ENCODE peak calls at places on chromosomes 12 and 14, in four cellular contexts. One of them, this sample, is unnamed.

GRCh38 chr12:19954163-19954562 is 414.2 kb upstream of the PDE3A start:
- DNase-seq in aorta: no peak
- DNase-seq in heart right ventricle: peak; percentile 13
- DNase-seq in astrocyte of the spinal cord: no peak
- DNase-seq in this sample: no peak

GRCh38 chr14:53517276-53517960 is 364.3 kb upstream of the DDHD1 start:
- DNase-seq in astrocyte of the spinal cord: peak; percentile 75
- DNase-seq in aorta: no peak
- DNase-seq in heart right ventricle: no peak
- DNase-seq in this sample: no peak

GRCh38 chr14:33016611-33017010 is 77.9 kb downstream of the NPAS3 start:
- DNase-seq in astrocyte of the spinal cord: no peak
- DNase-seq in heart right ventricle: no peak
- DNase-seq in aorta: no peak
- DNase-seq in this sample: no peak

GRCh38 chr14:43475762-43476161 is 1031.3 kb downstream of the FSCB start:
- DNase-seq in aorta: no peak
- DNase-seq in astrocyte of the spinal cord: no peak
- DNase-seq in heart right ventricle: no peak
- DNase-seq in this sample: no peak

GRCh38 chr12:132614861-132615578 is 3.6 kb upstream of the P2RX2 start:
- DNase-seq in heart right ventricle: peak; percentile 83
- DNase-seq in astrocyte of the spinal cord: peak; percentile 82
- DNase-seq in aorta: peak; percentile 86
- DNase-seq in this sample: peak; percentile 90

GRCh38 chr12:78146365-78146772 is 315.7 kb downstream of the NAV3 start:
- DNase-seq in heart right ventricle: no peak
- DNase-seq in aorta: no peak
- DNase-seq in astrocyte of the spinal cord: peak; percentile 58
- DNase-seq in this sample: peak; percentile 56

GRCh38 chr14:102058146-102058545 is 28.7 kb downstream of the HSP90AA1 start:
- DNase-seq in astrocyte of the spinal cord: no peak
- DNase-seq in heart right ventricle: no peak
- DNase-seq in aorta: no peak
- DNase-seq in this sample: no peak

GRCh38 chr14:39251547-39251946 is 17.8 kb downstream of the MIA2 start:
- DNase-seq in astrocyte of the spinal cord: no peak
- DNase-seq in aorta: no peak
- DNase-seq in heart right ventricle: no peak
- DNase-seq in this sample: no peak

GRCh38 chr14:82537831-82538230 is 1004.2 kb upstream of the SEL1L start:
- DNase-seq in heart right ventricle: no peak
- DNase-seq in aorta: no peak
- DNase-seq in astrocyte of the spinal cord: no peak
- DNase-seq in this sample: no peak

GRCh38 chr14:69288001-69288771 is 28.2 kb downstream of the GALNT16 start:
- DNase-seq in aorta: no peak
- DNase-seq in astrocyte of the spinal cord: peak; percentile 90
- DNase-seq in heart right ventricle: peak; percentile 65
- DNase-seq in this sample: no peak

GRCh38 chr12:93526786-93527428 is 45.6 kb upstream of the SOCS2 start:
- DNase-seq in heart right ventricle: no peak
- DNase-seq in astrocyte of the spinal cord: peak; percentile 91
- DNase-seq in aorta: no peak
- DNase-seq in this sample: no peak

GRCh38 chr12:98896938-98897337 is 251.8 kb downstream of the APAF1 start:
- DNase-seq in heart right ventricle: no peak
- DNase-seq in astrocyte of the spinal cord: peak; percentile 45
- DNase-seq in aorta: no peak
- DNase-seq in this sample: peak; percentile 40

GRCh38 chr12:64181504-64182291 is 40.4 kb downstream of the KICS2 start:
- DNase-seq in heart right ventricle: peak; percentile 58
- DNase-seq in aorta: peak; percentile 50
- DNase-seq in astrocyte of the spinal cord: peak; percentile 97
- DNase-seq in this sample: peak; percentile 30

GRCh38 chr12:103455020-103455763 is 40.6 kb downstream of the C12orf42 start:
- DNase-seq in aorta: no peak
- DNase-seq in astrocyte of the spinal cord: no peak
- DNase-seq in heart right ventricle: no peak
- DNase-seq in this sample: peak; percentile 76

GRCh38 chr12:121939190-121939589 is 20.8 kb downstream of the CFAP251 start:
- DNase-seq in heart right ventricle: no peak
- DNase-seq in astrocyte of the spinal cord: no peak
- DNase-seq in aorta: no peak
- DNase-seq in this sample: no peak

GRCh38 chr12:14960548-14961465 is 594 bp downstream of the ARHGDIB start:
- DNase-seq in aorta: peak; percentile 60
- DNase-seq in astrocyte of the spinal cord: peak; percentile 32
- DNase-seq in heart right ventricle: peak; percentile 60
- DNase-seq in this sample: peak; percentile 86

GRCh38 chr12:7695159-7695930 is at the start of gene GDF3:
- DNase-seq in aorta: peak; percentile 53
- DNase-seq in astrocyte of the spinal cord: peak; percentile 1
- DNase-seq in heart right ventricle: peak; percentile 34
- DNase-seq in this sample: no peak

GRCh38 chr12:86134571-86134970 is 121.6 kb downstream of the MGAT4C start:
- DNase-seq in astrocyte of the spinal cord: peak; percentile 16
- DNase-seq in heart right ventricle: no peak
- DNase-seq in aorta: no peak
- DNase-seq in this sample: no peak

GRCh38 chr14:96409701-96410100 is 17.8 kb downstream of the AK7 start:
- DNase-seq in aorta: no peak
- DNase-seq in heart right ventricle: no peak
- DNase-seq in astrocyte of the spinal cord: peak; percentile 44
- DNase-seq in this sample: no peak

GRCh38 chr12:4046150-4046845 is 173.1 kb upstream of the PARP11 start:
- DNase-seq in heart right ventricle: no peak
- DNase-seq in aorta: no peak
- DNase-seq in astrocyte of the spinal cord: no peak
- DNase-seq in this sample: no peak
- H3K4me3 ChIP-seq in heart right ventricle: no peak overlapping the region
- H3K4me3 ChIP-seq in aorta: no peak overlapping the region
- H3K4me3 ChIP-seq in astrocyte of the spinal cord: no peak overlapping the region
- H3K4me3 ChIP-seq in this sample: no peak overlapping the region

GRCh38 chr12:124929649-124930419 is 15.4 kb upstream of the UBC start:
- DNase-seq in astrocyte of the spinal cord: no peak
- DNase-seq in aorta: peak; percentile 30
- DNase-seq in heart right ventricle: no peak
- DNase-seq in this sample: no peak

GRCh38 chr12:124930576-124930975 is 16.1 kb upstream of the UBC start:
- DNase-seq in astrocyte of the spinal cord: no peak
- DNase-seq in aorta: no peak
- DNase-seq in heart right ventricle: no peak
- DNase-seq in this sample: no peak

GRCh38 chr12:124928095-124928911 is 13.9 kb upstream of the UBC start:
- DNase-seq in heart right ventricle: peak; percentile 69
- DNase-seq in aorta: peak; percentile 80
- DNase-seq in astrocyte of the spinal cord: peak; percentile 95
- DNase-seq in this sample: no peak

GRCh38 chr12:124927325-124928094 is 13.1 kb upstream of the UBC start:
- DNase-seq in heart right ventricle: peak; percentile 93
- DNase-seq in astrocyte of the spinal cord: peak; percentile 88
- DNase-seq in aorta: peak; percentile 91
- DNase-seq in this sample: peak; percentile 89

DNA sequence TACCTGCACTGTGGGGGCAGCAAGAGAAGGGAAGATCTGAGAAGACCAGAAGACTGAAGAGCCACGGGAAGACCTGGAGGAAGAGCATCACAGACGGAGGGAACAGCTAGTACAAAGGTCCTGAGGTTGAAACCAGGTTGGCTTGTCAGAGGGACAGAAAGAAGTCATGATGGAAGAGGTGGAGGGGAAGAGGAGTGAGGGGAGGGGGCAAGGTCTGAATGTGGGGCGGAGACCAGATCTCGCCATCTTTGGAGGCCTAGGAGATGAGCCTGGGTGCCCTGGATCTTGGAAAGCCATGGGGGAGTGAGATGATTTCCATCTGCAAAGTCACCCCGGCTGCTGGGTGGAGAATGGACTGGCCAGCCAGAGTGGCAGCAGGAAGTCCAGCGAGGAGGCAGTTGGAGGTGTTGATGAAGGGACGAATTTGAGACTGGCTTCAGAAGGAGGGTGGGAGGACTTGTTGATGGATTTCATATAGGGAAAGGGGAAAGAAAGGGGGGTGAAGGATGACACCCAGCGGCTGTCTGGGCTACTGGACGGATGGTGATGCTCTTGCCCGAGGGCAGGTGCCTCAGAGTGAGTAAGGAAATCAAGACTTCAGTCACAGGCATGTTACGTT is 14.6 kb upstream of the UBC start:
- DNase-seq in astrocyte of the spinal cord: no peak
- DNase-seq in aorta: peak; percentile 33
- DNase-seq in heart right ventricle: no peak
- DNase-seq in this sample: no peak
- H3K4me3 ChIP-seq in astrocyte of the spinal cord: no peak overlapping the region
- H3K4me3 ChIP-seq in aorta: no peak overlapping the region
- H3K4me3 ChIP-seq in heart right ventricle: no peak overlapping the region
- H3K4me3 ChIP-seq in this sample: no peak overlapping the region

GRCh38 chr14:99268776-99269510 is 3.1 kb downstream of the BCL11B start:
- DNase-seq in aorta: no peak
- DNase-seq in heart right ventricle: no peak
- DNase-seq in astrocyte of the spinal cord: no peak
- DNase-seq in this sample: peak; percentile 15
- H3K4me3 ChIP-seq in aorta: no peak overlapping the region
- H3K4me3 ChIP-seq in heart right ventricle: peak overlapping the region; percentile 55
- H3K4me3 ChIP-seq in astrocyte of the spinal cord: no peak overlapping the region
- H3K4me3 ChIP-seq in this sample: no peak overlapping the region

GRCh38 chr12:123070267-123071081 is 80.4 kb downstream of the PITPNM2 start:
- DNase-seq in heart right ventricle: no peak
- DNase-seq in aorta: no peak
- DNase-seq in astrocyte of the spinal cord: no peak
- DNase-seq in this sample: no peak
- H3K4me3 ChIP-seq in heart right ventricle: no peak overlapping the region
- H3K4me3 ChIP-seq in aorta: no peak overlapping the region
- H3K4me3 ChIP-seq in astrocyte of the spinal cord: no peak overlapping the region
- H3K4me3 ChIP-seq in this sample: no peak overlapping the region

DNA sequence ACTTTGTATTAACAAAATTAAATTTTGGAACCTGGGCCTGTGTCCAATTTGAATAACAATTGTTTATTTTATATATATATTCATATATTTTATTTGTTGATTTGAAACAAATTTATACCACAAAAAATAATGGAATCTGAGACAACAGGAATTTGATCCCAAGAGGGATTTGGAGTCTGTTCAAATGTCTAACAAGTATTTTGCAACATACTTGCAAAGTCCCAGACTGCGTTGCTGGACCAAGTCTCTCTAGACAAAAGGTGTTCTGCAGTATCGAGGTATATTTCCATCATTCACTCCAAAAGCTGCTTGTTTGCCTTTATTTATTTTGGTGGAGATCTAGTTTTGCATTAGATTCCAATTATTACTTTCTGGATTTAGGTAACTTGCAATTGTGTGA is 68.7 kb upstream of the PTPRR start:
- DNase-seq in heart right ventricle: no peak
- DNase-seq in aorta: no peak
- DNase-seq in astrocyte of the spinal cord: no peak
- DNase-seq in this sample: no peak
- H3K4me3 ChIP-seq in heart right ventricle: no peak overlapping the region
- H3K4me3 ChIP-seq in aorta: no peak overlapping the region
- H3K4me3 ChIP-seq in astrocyte of the spinal cord: no peak overlapping the region
- H3K4me3 ChIP-seq in this sample: no peak overlapping the region

GRCh38 chr12:75390156-75390898 is 562 bp upstream of the GLIPR1L2 start:
- DNase-seq in heart right ventricle: no peak
- DNase-seq in aorta: no peak
- DNase-seq in astrocyte of the spinal cord: no peak
- DNase-seq in this sample: no peak
- H3K4me3 ChIP-seq in heart right ventricle: peak overlapping the region; percentile 66
- H3K4me3 ChIP-seq in aorta: peak overlapping the region; percentile 62
- H3K4me3 ChIP-seq in astrocyte of the spinal cord: peak overlapping the region; percentile 49
- H3K4me3 ChIP-seq in this sample: peak overlapping the region; percentile 66

GRCh38 chr12:67832155-67832554 is 157.1 kb upstream of the IFNG-AS1 start:
- DNase-seq in astrocyte of the spinal cord: no peak
- DNase-seq in heart right ventricle: no peak
- DNase-seq in aorta: no peak
- DNase-seq in this sample: no peak

GRCh38 chr12:67826148-67826547 is 163.1 kb upstream of the IFNG-AS1 start:
- DNase-seq in astrocyte of the spinal cord: no peak
- DNase-seq in aorta: no peak
- DNase-seq in heart right ventricle: no peak
- DNase-seq in this sample: no peak

GRCh38 chr12:67827820-67828383 is 161.3 kb upstream of the IFNG-AS1 start:
- DNase-seq in astrocyte of the spinal cord: peak; percentile 97
- DNase-seq in aorta: peak; percentile 50
- DNase-seq in heart right ventricle: peak; percentile 40
- DNase-seq in this sample: no peak

GRCh38 chr12:67829873-67830272 is 159.4 kb upstream of the IFNG-AS1 start:
- DNase-seq in heart right ventricle: no peak
- DNase-seq in aorta: no peak
- DNase-seq in astrocyte of the spinal cord: no peak
- DNase-seq in this sample: no peak

GRCh38 chr12:67826946-67827719 is 162.1 kb upstream of the IFNG-AS1 start:
- DNase-seq in aorta: no peak
- DNase-seq in astrocyte of the spinal cord: no peak
- DNase-seq in heart right ventricle: no peak
- DNase-seq in this sample: no peak
- H3K4me3 ChIP-seq in aorta: peak overlapping the region; percentile 97
- H3K4me3 ChIP-seq in astrocyte of the spinal cord: peak overlapping the region; percentile 49
- H3K4me3 ChIP-seq in heart right ventricle: peak overlapping the region; percentile 39
- H3K4me3 ChIP-seq in this sample: no peak overlapping the region

DNA sequence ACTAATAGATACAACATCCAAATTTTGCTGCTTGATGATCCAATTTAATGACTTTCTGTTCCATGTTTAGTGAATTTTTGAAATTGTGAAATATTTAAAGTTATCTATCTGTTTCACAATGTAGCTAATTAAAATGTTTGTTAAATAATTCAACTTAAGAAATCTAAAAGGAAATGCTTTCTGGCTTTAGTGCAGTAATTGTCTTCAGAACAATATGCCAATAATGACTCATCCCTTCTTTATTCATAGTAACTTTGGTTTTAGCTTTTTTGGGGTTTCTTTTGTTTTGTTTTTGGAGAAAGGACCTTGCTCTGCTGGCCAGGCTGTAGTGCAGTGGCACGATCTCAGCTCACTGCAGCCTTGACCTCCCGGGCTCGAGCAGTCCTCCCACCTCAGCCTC is 479.2 kb upstream of the RGS6 start:
- DNase-seq in aorta: no peak
- DNase-seq in astrocyte of the spinal cord: no peak
- DNase-seq in heart right ventricle: no peak
- DNase-seq in this sample: no peak
- H3K4me3 ChIP-seq in aorta: no peak overlapping the region
- H3K4me3 ChIP-seq in astrocyte of the spinal cord: no peak overlapping the region
- H3K4me3 ChIP-seq in heart right ventricle: no peak overlapping the region
- H3K4me3 ChIP-seq in this sample: no peak overlapping the region

DNA sequence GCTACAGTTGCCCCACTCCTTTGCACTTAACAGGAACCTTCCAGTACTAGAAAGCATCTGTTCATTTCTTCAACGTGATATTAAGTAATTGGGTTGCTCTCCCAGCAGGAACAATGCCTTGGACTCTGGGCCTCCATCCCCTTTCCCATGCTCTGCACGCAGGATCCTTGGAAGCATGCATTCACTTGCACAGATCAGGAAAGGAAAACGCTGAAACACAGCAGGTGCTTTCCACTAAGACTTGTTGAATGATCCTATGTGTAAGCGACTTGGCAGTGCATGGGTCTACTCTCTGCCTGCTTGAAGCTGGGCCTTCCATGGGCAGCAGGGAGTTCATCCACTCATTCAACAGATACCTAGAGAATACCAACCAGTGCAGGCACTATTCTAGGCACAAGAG is 2.3 kb downstream of the LTBP2 start:
- DNase-seq in aorta: no peak
- DNase-seq in astrocyte of the spinal cord: peak; percentile 56
- DNase-seq in heart right ventricle: no peak
- DNase-seq in this sample: no peak
- H3K4me3 ChIP-seq in aorta: peak overlapping the region; percentile 93
- H3K4me3 ChIP-seq in astrocyte of the spinal cord: peak overlapping the region; percentile 74
- H3K4me3 ChIP-seq in heart right ventricle: peak overlapping the region; percentile 68
- H3K4me3 ChIP-seq in this sample: no peak overlapping the region

This sample was measured in NB4.